ENCODE peak calls at places on chromosomes 3 and 15, in eight cellular contexts. Q is A549; M is GDM1; I is Calu3; G is stimulated activated CD4-positive, alpha-beta T cell treated with anti-CD3 and anti-CD28 coated beads, Interleukin-1b, Interleukin-23, amount 100 ng/mL, for 1 hour; Z is pulmonary artery endothelial cell; E is type B pancreatic cell; P is stimulated activated effector memory CD8-positive, alpha-beta T cell treated with anti-CD3 and anti-CD28 coated beads, Interleukin-12 subunit alpha, Interleukin-12 subunit beta, amount 100 ng/mL, for 72 hours. U is an unnamed sample.

GRCh38 chr15:65991721-65992472 is 122.6 kb downstream of the RAB11A start:
- DNase-seq in Q (no peak), M (no peak), I (no peak), G (no peak), Z (no peak), E (no peak), P (no peak), U (no peak)

GRCh38 chr3:58143417-58144055 is 67.2 kb downstream of the DNASE1L3 start:
- DNase-seq in Q (no peak), M (no peak), I (no peak), G (no peak), Z (no peak), E (no peak), P (no peak), U (no peak)

GRCh38 chr3:139117136-139117675 is 72.5 kb upstream of the PRR23C start:
- DNase-seq in Q (no peak), M (no peak), I (no peak), G (no peak), Z (no peak), E (no peak), P (no peak), U (no peak)

GRCh38 chr3:37703633-37704032 is 158.0 kb upstream of the CTDSPL start:
- DNase-seq in Q (no peak), M (no peak), I (no peak), G (no peak), Z (no peak), E (no peak), P (no peak), U (no peak)

GRCh38 chr15:77630064-77630463 is 2.6 kb downstream of the LINGO1 start:
- DNase-seq in Q (no peak), M (no peak), I (no peak), G (no peak), Z (no peak), E (no peak), P (no peak), U (no peak)

GRCh38 chr3:100556656-100557310 is 52.6 kb upstream of the ADGRG7 start:
- DNase-seq in Q (no peak), M (no peak), I (no peak), G (no peak), Z (no peak), E (no peak), P (no peak), U (no peak)

GRCh38 chr15:32905481-32905880 is 187.7 kb downstream of the GREM1 start:
- DNase-seq in Q (no peak), M (no peak), I (no peak), G (no peak), Z (no peak), E (no peak), P (no peak), U (no peak)

GRCh38 chr15:64828985-64829384 is 3.5 kb upstream of the PIF1 start:
- DNase-seq in Q (no peak), M (no peak), I (no peak), G (no peak), Z (no peak), E (no peak), P (no peak), U (no peak)

GRCh38 chr15:50463423-50464358 is 39.5 kb downstream of the USP8 start:
- DNase-seq in Q (no peak), M (no peak), I (no peak), G (no peak), Z (no peak), E (no peak), P (no peak), U (no peak)

GRCh38 chr3:124793054-124793740 is 62.9 kb downstream of the UMPS start:
- DNase-seq in Q (no peak), M (no peak), I (peak), G (no peak), Z (no peak), E (no peak), P (no peak), U (no peak)

GRCh38 chr3:141074529-141074928 is 23.4 kb downstream of the SPSB4 start:
- DNase-seq in Q (no peak), M (no peak), I (no peak), G (no peak), Z (no peak), E (no peak), P (no peak), U (no peak)

GRCh38 chr3:171155122-171155700 is 128.7 kb upstream of the SLC2A2 start:
- DNase-seq in Q (no peak), M (no peak), I (no peak), G (no peak), Z (no peak), E (no peak), P (no peak), U (no peak)

GRCh38 chr3:125150525-125151436 is 61.8 kb downstream of the SLC12A8 start:
- DNase-seq in Q (peak), M (peak), I (peak), G (no peak), Z (no peak), E (no peak), P (peak), U (no peak)

GRCh38 chr3:87175662-87176230 is 51.4 kb upstream of the CHMP2B start:
- DNase-seq in Q (no peak), M (no peak), I (no peak), G (no peak), Z (no peak), E (no peak), P (no peak), U (no peak)

GRCh38 chr3:71104090-71104489 is 479.4 kb downstream of the FOXP1 start:
- DNase-seq in Q (no peak), M (no peak), I (no peak), G (no peak), Z (no peak), E (no peak), P (no peak), U (peak)

GRCh38 chr15:97981058-97981457 is 20.6 kb downstream of the ARRDC4 start:
- DNase-seq in Q (no peak), M (no peak), I (no peak), G (no peak), Z (no peak), E (no peak), P (no peak), U (no peak)

GRCh38 chr15:94582368-94582767 is 351.0 kb downstream of the MCTP2 start:
- DNase-seq in Q (no peak), M (peak), I (peak), G (no peak), Z (peak), E (no peak), P (no peak), U (peak)

GRCh38 chr3:46565113-46565490 is 1.0 kb downstream of the LRRC2 start:
- DNase-seq in Q (no peak), M (no peak), I (no peak), G (no peak), Z (no peak), E (no peak), P (no peak), U (no peak)

GRCh38 chr3:117303446-117303845 is 593.9 kb downstream of the TUSC7 start:
- DNase-seq in Q (no peak), M (no peak), I (no peak), G (no peak), Z (no peak), E (no peak), P (no peak), U (no peak)

GRCh38 chr3:132079150-132079549 is 44.3 kb upstream of the CPNE4 start:
- DNase-seq in Q (no peak), M (no peak), I (no peak), G (no peak), Z (no peak), E (no peak), P (no peak), U (no peak)

GRCh38 chr3:99579246-99579645 is 59.1 kb upstream of the COL8A1 start:
- DNase-seq in Q (no peak), M (no peak), I (no peak), G (no peak), Z (no peak), E (no peak), P (no peak), U (peak)

GRCh38 chr15:59170998-59171397 is 35.6 kb upstream of the LDHAL6B start:
- DNase-seq in Q (no peak), M (no peak), I (no peak), G (no peak), Z (no peak), E (no peak), P (no peak), U (no peak)

GRCh38 chr3:14962762-14963161 is 15.4 kb downstream of the NR2C2 start:
- DNase-seq in Q (no peak), M (no peak), I (no peak), G (no peak), Z (no peak), E (no peak), P (no peak), U (no peak)

GRCh38 chr15:41660235-41661077 is at the start of gene MGA:
- DNase-seq in Q (peak), M (peak), I (peak), G (peak), Z (peak), E (peak), P (peak), U (peak)

GRCh38 chr15:56933420-56934210 is 15.2 kb downstream of the TCF12 start:
- DNase-seq in Q (no peak), M (no peak), I (no peak), G (no peak), Z (no peak), E (no peak), P (no peak), U (no peak)

U was measured in HTR-8/SVneo.